ENCODE peak calls at places on chromosomes 11 and 22, in eight cellular contexts. One of them, this sample, is unnamed.

GRCh38 chr11:1267441-1268100 is 41.9 kb downstream of the TOLLIP start:
- DNase-seq in H9: no peak
- DNase-seq in heart left ventricle: peak; percentile 54
- DNase-seq in lower lobe of right lung: no peak
- DNase-seq in psoas muscle: no peak
- DNase-seq in Caco-2: no peak
- DNase-seq in CD8-positive, alpha-beta memory T cell: no peak
- DNase-seq in GM23338: no peak
- DNase-seq in this sample: no peak

GRCh38 chr22:50674127-50674493 is 1.5 kb downstream of the SHANK3 start:
- DNase-seq in lower lobe of right lung: no peak
- DNase-seq in H9: no peak
- DNase-seq in Caco-2: no peak
- DNase-seq in heart left ventricle: no peak
- DNase-seq in CD8-positive, alpha-beta memory T cell: no peak
- DNase-seq in GM23338: peak; percentile 30
- DNase-seq in psoas muscle: no peak
- DNase-seq in this sample: peak; percentile 31

GRCh38 chr11:64894070-64894811 is 15.8 kb upstream of the EHD1 start:
- DNase-seq in heart left ventricle: peak; percentile 96
- DNase-seq in GM23338: peak; percentile 93
- DNase-seq in CD8-positive, alpha-beta memory T cell: peak; percentile 87
- DNase-seq in H9: peak; percentile 89
- DNase-seq in lower lobe of right lung: peak; percentile 93
- DNase-seq in Caco-2: peak; percentile 94
- DNase-seq in psoas muscle: peak; percentile 94
- DNase-seq in this sample: peak; percentile 89

GRCh38 chr11:12769834-12770345 is 95.7 kb downstream of the TEAD1 start:
- DNase-seq in CD8-positive, alpha-beta memory T cell: no peak
- DNase-seq in GM23338: peak; percentile 39
- DNase-seq in H9: no peak
- DNase-seq in lower lobe of right lung: no peak
- DNase-seq in psoas muscle: no peak
- DNase-seq in heart left ventricle: no peak
- DNase-seq in Caco-2: peak; percentile 22
- DNase-seq in this sample: no peak

GRCh38 chr11:130431337-130431773 is 2.9 kb upstream of the ADAMTS8 start:
- DNase-seq in GM23338: peak; percentile 96
- DNase-seq in Caco-2: peak; percentile 93
- DNase-seq in heart left ventricle: peak; percentile 77
- DNase-seq in lower lobe of right lung: peak; percentile 74
- DNase-seq in H9: peak; percentile 88
- DNase-seq in psoas muscle: peak; percentile 79
- DNase-seq in CD8-positive, alpha-beta memory T cell: peak; percentile 56
- DNase-seq in this sample: peak; percentile 84

GRCh38 chr11:57566035-57566504 is 1.4 kb downstream of the UBE2L6 start:
- DNase-seq in heart left ventricle: no peak
- DNase-seq in lower lobe of right lung: no peak
- DNase-seq in CD8-positive, alpha-beta memory T cell: peak; percentile 14
- DNase-seq in psoas muscle: no peak
- DNase-seq in H9: no peak
- DNase-seq in GM23338: no peak
- DNase-seq in Caco-2: no peak
- DNase-seq in this sample: peak; percentile 59

GRCh38 chr11:2102132-2102882 is 36.9 kb downstream of the IGF2 start:
- DNase-seq in psoas muscle: peak; percentile 49
- DNase-seq in Caco-2: no peak
- DNase-seq in CD8-positive, alpha-beta memory T cell: no peak
- DNase-seq in lower lobe of right lung: peak; percentile 46
- DNase-seq in heart left ventricle: peak; percentile 62
- DNase-seq in H9: no peak
- DNase-seq in GM23338: no peak
- DNase-seq in this sample: no peak

GRCh38 chr11:96798445-96798844 is 408.6 kb downstream of the JRKL start:
- DNase-seq in Caco-2: no peak
- DNase-seq in psoas muscle: no peak
- DNase-seq in heart left ventricle: no peak
- DNase-seq in H9: no peak
- DNase-seq in GM23338: no peak
- DNase-seq in CD8-positive, alpha-beta memory T cell: no peak
- DNase-seq in lower lobe of right lung: no peak
- DNase-seq in this sample: no peak

GRCh38 chr11:92843455-92843854 is 126.0 kb upstream of the MTNR1B start:
- DNase-seq in GM23338: no peak
- DNase-seq in CD8-positive, alpha-beta memory T cell: no peak
- DNase-seq in H9: no peak
- DNase-seq in lower lobe of right lung: no peak
- DNase-seq in heart left ventricle: no peak
- DNase-seq in Caco-2: no peak
- DNase-seq in psoas muscle: no peak
- DNase-seq in this sample: no peak

GRCh38 chr11:69253028-69253427 is 40.9 kb upstream of the MYEOV start:
- DNase-seq in CD8-positive, alpha-beta memory T cell: no peak
- DNase-seq in psoas muscle: no peak
- DNase-seq in heart left ventricle: no peak
- DNase-seq in lower lobe of right lung: no peak
- DNase-seq in GM23338: no peak
- DNase-seq in H9: no peak
- DNase-seq in Caco-2: no peak
- DNase-seq in this sample: no peak

GRCh38 chr22:49733631-49734030 is 94.0 kb downstream of the BRD1 start:
- DNase-seq in H9: no peak
- DNase-seq in heart left ventricle: no peak
- DNase-seq in lower lobe of right lung: no peak
- DNase-seq in psoas muscle: no peak
- DNase-seq in GM23338: no peak
- DNase-seq in Caco-2: no peak
- DNase-seq in CD8-positive, alpha-beta memory T cell: no peak
- DNase-seq in this sample: no peak

GRCh38 chr22:50611341-50612060 is 10.9 kb downstream of the MAPK8IP2 start:
- DNase-seq in GM23338: no peak
- DNase-seq in Caco-2: no peak
- DNase-seq in H9: no peak
- DNase-seq in CD8-positive, alpha-beta memory T cell: no peak
- DNase-seq in lower lobe of right lung: no peak
- DNase-seq in heart left ventricle: no peak
- DNase-seq in psoas muscle: no peak
- DNase-seq in this sample: no peak

GRCh38 chr11:115676768-115677167 is 172.6 kb upstream of the CADM1 start:
- DNase-seq in Caco-2: no peak
- DNase-seq in GM23338: no peak
- DNase-seq in heart left ventricle: no peak
- DNase-seq in H9: no peak
- DNase-seq in psoas muscle: no peak
- DNase-seq in CD8-positive, alpha-beta memory T cell: no peak
- DNase-seq in lower lobe of right lung: no peak
- DNase-seq in this sample: no peak

GRCh38 chr22:32578752-32579151 is 104.1 kb downstream of the FBXO7 start:
- DNase-seq in GM23338: no peak
- DNase-seq in lower lobe of right lung: no peak
- DNase-seq in heart left ventricle: no peak
- DNase-seq in psoas muscle: no peak
- DNase-seq in H9: no peak
- DNase-seq in Caco-2: no peak
- DNase-seq in CD8-positive, alpha-beta memory T cell: no peak
- DNase-seq in this sample: no peak

GRCh38 chr11:70743941-70744351 is 345.6 kb downstream of the CTTN start:
- DNase-seq in GM23338: no peak
- DNase-seq in psoas muscle: no peak
- DNase-seq in Caco-2: no peak
- DNase-seq in CD8-positive, alpha-beta memory T cell: no peak
- DNase-seq in heart left ventricle: no peak
- DNase-seq in lower lobe of right lung: peak; percentile 24
- DNase-seq in H9: no peak
- DNase-seq in this sample: no peak

GRCh38 chr22:21448627-21449416 is 18.4 kb upstream of the TMEM191C start:
- DNase-seq in heart left ventricle: no peak
- DNase-seq in CD8-positive, alpha-beta memory T cell: no peak
- DNase-seq in psoas muscle: peak; percentile 48
- DNase-seq in lower lobe of right lung: peak; percentile 20
- DNase-seq in GM23338: no peak
- DNase-seq in Caco-2: peak; percentile 0
- DNase-seq in H9: peak; percentile 18
- DNase-seq in this sample: no peak

GRCh38 chr11:90805172-90805571 is 582.3 kb upstream of the CHORDC1 start:
- DNase-seq in GM23338: peak; percentile 9
- DNase-seq in lower lobe of right lung: no peak
- DNase-seq in psoas muscle: no peak
- DNase-seq in heart left ventricle: no peak
- DNase-seq in CD8-positive, alpha-beta memory T cell: no peak
- DNase-seq in Caco-2: no peak
- DNase-seq in H9: no peak
- DNase-seq in this sample: no peak

GRCh38 chr22:47372596-47373385 is 610.3 kb downstream of the TBC1D22A start:
- DNase-seq in heart left ventricle: peak; percentile 43
- DNase-seq in CD8-positive, alpha-beta memory T cell: no peak
- DNase-seq in GM23338: no peak
- DNase-seq in lower lobe of right lung: peak; percentile 33
- DNase-seq in psoas muscle: no peak
- DNase-seq in Caco-2: no peak
- DNase-seq in H9: no peak
- DNase-seq in this sample: no peak

GRCh38 chr11:62792193-62792575 is 378 bp upstream of the TMEM223 start:
- DNase-seq in psoas muscle: no peak
- DNase-seq in Caco-2: no peak
- DNase-seq in heart left ventricle: peak; percentile 76
- DNase-seq in lower lobe of right lung: no peak
- DNase-seq in H9: peak; percentile 52
- DNase-seq in GM23338: peak; percentile 46
- DNase-seq in CD8-positive, alpha-beta memory T cell: peak; percentile 27
- DNase-seq in this sample: peak; percentile 59
- H3K4me1 ChIP-seq in psoas muscle: peaks cover 26% of the 10 kb centered on the region
- H3K4me1 ChIP-seq in Caco-2: peaks cover 5% of the 10 kb centered on the region
- H3K4me1 ChIP-seq in heart left ventricle: peaks cover 38% of the 10 kb centered on the region
- H3K4me1 ChIP-seq in lower lobe of right lung: peaks cover 48% of the 10 kb centered on the region
- H3K4me1 ChIP-seq in H9: no peaks in the 10 kb centered on the region
- H3K4me1 ChIP-seq in GM23338: peaks cover 11% of the 10 kb centered on the region
- H3K4me1 ChIP-seq in CD8-positive, alpha-beta memory T cell: peaks cover 30% of the 10 kb centered on the region
- H3K4me1 ChIP-seq in this sample: peaks cover 32% of the 10 kb centered on the region

DNA sequence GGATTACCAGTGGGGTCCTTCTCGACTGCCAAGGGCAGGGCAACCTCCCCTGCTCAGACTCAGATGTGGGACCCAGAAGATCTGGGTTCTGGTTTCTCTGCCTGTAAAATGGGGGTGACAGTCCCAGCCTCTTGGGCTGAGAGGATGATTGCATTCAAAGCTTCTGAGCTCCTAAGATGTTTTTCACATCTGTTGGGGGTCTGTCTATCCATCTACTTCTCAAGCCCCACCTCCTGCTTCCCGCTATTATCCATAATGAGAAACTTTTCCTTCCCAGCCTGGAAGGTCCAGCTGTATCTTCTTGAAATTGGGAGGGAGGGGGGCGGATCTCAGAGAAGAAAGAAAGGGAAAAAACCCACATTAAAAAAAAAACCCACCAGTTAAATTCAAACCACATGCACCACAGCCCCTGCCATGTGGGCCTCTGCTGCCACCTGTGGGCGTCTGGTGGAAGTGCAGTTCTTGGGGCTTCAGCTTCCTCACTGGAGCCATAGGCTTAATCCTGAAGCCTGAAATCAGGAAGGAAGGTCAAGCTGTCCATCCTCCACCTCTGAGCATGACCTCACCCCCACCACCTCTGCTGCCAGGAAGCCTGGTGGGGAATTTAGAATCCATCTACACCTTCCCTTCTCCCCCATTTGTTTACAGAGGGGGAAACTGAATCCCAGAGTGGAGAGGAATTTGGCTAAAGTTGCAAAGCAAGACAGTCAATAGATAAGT is 27.3 kb downstream of the ARHGEF17 start:
- DNase-seq in heart left ventricle: peak; percentile 90
- DNase-seq in CD8-positive, alpha-beta memory T cell: peak; percentile 76
- DNase-seq in psoas muscle: peak; percentile 90
- DNase-seq in GM23338: peak; percentile 86
- DNase-seq in H9: peak; percentile 82
- DNase-seq in Caco-2: peak; percentile 96
- DNase-seq in lower lobe of right lung: peak; percentile 81
- DNase-seq in this sample: peak; percentile 87
- H3K4me1 ChIP-seq in heart left ventricle: peaks cover 40% of the 10 kb centered on the region
- H3K4me1 ChIP-seq in CD8-positive, alpha-beta memory T cell: no peaks in the 10 kb centered on the region
- H3K4me1 ChIP-seq in psoas muscle: peaks cover 11% of the 10 kb centered on the region
- H3K4me1 ChIP-seq in GM23338: peaks cover 48% of the 10 kb centered on the region
- H3K4me1 ChIP-seq in H9: peaks cover 7% of the 10 kb centered on the region
- H3K4me1 ChIP-seq in Caco-2: peaks cover 52% of the 10 kb centered on the region
- H3K4me1 ChIP-seq in lower lobe of right lung: peaks cover 51% of the 10 kb centered on the region
- H3K4me1 ChIP-seq in this sample: peaks cover 50% of the 10 kb centered on the region

GRCh38 chr11:47499160-47499559 is 50.2 kb upstream of the RAPSN start:
- DNase-seq in lower lobe of right lung: no peak
- DNase-seq in Caco-2: no peak
- DNase-seq in psoas muscle: no peak
- DNase-seq in heart left ventricle: no peak
- DNase-seq in GM23338: no peak
- DNase-seq in CD8-positive, alpha-beta memory T cell: no peak
- DNase-seq in H9: no peak
- DNase-seq in this sample: no peak

GRCh38 chr11:47498584-47499152 is 49.7 kb upstream of the RAPSN start:
- DNase-seq in GM23338: no peak
- DNase-seq in CD8-positive, alpha-beta memory T cell: no peak
- DNase-seq in psoas muscle: no peak
- DNase-seq in H9: no peak
- DNase-seq in lower lobe of right lung: no peak
- DNase-seq in heart left ventricle: no peak
- DNase-seq in Caco-2: no peak
- DNase-seq in this sample: no peak

GRCh38 chr11:47501095-47501494 is 51.8 kb downstream of the CELF1 start:
- DNase-seq in GM23338: no peak
- DNase-seq in heart left ventricle: no peak
- DNase-seq in Caco-2: no peak
- DNase-seq in CD8-positive, alpha-beta memory T cell: no peak
- DNase-seq in lower lobe of right lung: no peak
- DNase-seq in psoas muscle: no peak
- DNase-seq in H9: no peak
- DNase-seq in this sample: no peak

GRCh38 chr11:47499614-47500013 is 50.7 kb upstream of the RAPSN start:
- DNase-seq in Caco-2: no peak
- DNase-seq in psoas muscle: no peak
- DNase-seq in GM23338: no peak
- DNase-seq in lower lobe of right lung: no peak
- DNase-seq in CD8-positive, alpha-beta memory T cell: no peak
- DNase-seq in heart left ventricle: no peak
- DNase-seq in H9: no peak
- DNase-seq in this sample: no peak

DNA sequence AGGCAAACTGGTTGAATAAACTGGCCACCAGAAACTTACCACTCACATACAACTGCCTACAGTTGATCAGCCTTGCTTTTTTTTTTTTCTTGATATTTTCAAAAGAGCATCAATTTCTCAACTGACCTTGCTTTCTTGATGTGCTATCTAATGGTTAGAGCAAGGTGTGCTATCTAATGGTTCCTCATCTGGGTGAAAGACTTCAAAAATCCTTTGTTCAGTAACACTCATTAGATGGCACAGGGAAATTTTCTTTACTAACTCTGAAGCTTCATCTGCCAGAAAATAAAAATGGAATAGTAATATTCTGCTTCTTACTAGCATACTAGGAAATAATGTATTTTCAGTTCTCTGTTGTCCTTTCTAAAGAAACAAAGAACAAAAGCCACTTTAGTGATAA is 51.2 kb upstream of the RAPSN start:
- DNase-seq in H9: no peak
- DNase-seq in GM23338: no peak
- DNase-seq in heart left ventricle: no peak
- DNase-seq in psoas muscle: no peak
- DNase-seq in lower lobe of right lung: no peak
- DNase-seq in Caco-2: no peak
- DNase-seq in CD8-positive, alpha-beta memory T cell: no peak
- DNase-seq in this sample: no peak
- H3K4me1 ChIP-seq in H9: peaks cover 3% of the 10 kb centered on the region
- H3K4me1 ChIP-seq in GM23338: peaks cover 33% of the 10 kb centered on the region
- H3K4me1 ChIP-seq in heart left ventricle: peaks cover 8% of the 10 kb centered on the region
- H3K4me1 ChIP-seq in psoas muscle: peaks cover 69% of the 10 kb centered on the region
- H3K4me1 ChIP-seq in lower lobe of right lung: peaks cover 48% of the 10 kb centered on the region
- H3K4me1 ChIP-seq in Caco-2: peaks cover 5% of the 10 kb centered on the region
- H3K4me1 ChIP-seq in CD8-positive, alpha-beta memory T cell: peaks cover 21% of the 10 kb centered on the region
- H3K4me1 ChIP-seq in this sample: peaks cover 6% of the 10 kb centered on the region

GRCh38 chr22:46330426-46330825 is 5.1 kb upstream of the TRMU start:
- DNase-seq in Caco-2: no peak
- DNase-seq in psoas muscle: no peak
- DNase-seq in heart left ventricle: peak; percentile 8
- DNase-seq in GM23338: no peak
- DNase-seq in lower lobe of right lung: peak; percentile 11
- DNase-seq in H9: no peak
- DNase-seq in CD8-positive, alpha-beta memory T cell: no peak
- DNase-seq in this sample: no peak
- H3K4me1 ChIP-seq in Caco-2: peaks cover 23% of the 10 kb centered on the region
- H3K4me1 ChIP-seq in psoas muscle: no peaks in the 10 kb centered on the region
- H3K4me1 ChIP-seq in heart left ventricle: peaks cover 7% of the 10 kb centered on the region
- H3K4me1 ChIP-seq in GM23338: no peaks in the 10 kb centered on the region
- H3K4me1 ChIP-seq in lower lobe of right lung: peaks cover 6% of the 10 kb centered on the region
- H3K4me1 ChIP-seq in H9: no peaks in the 10 kb centered on the region
- H3K4me1 ChIP-seq in CD8-positive, alpha-beta memory T cell: no peaks in the 10 kb centered on the region
- H3K4me1 ChIP-seq in this sample: no peaks in the 10 kb centered on the region

This sample was measured in hepatocyte.